ENCODE peak calls at places on chromosomes 16 and 17, in seven cellular contexts. B is K562, O is H1, X is SK-N-SH, R is HCT116, H is GM12878, F is HepG2. I is an unnamed sample.

GRCh38 chr16:73202176-73202729 is 154.3 kb upstream of the ZFHX3 start:
- DNase-seq in H (no peak), O (no peak), B (no peak), R (no peak), F (peak), X (no peak), I (no peak)

GRCh38 chr17:72702136-72702735 is 390.3 kb downstream of the SLC39A11 start:
- DNase-seq in F (peak), R (peak), O (no peak), X (no peak), B (peak), H (no peak), I (no peak)

GRCh38 chr17:2383628-2384167 is 17.2 kb downstream of the MNT start:
- DNase-seq in O (no peak), X (peak), B (no peak), R (no peak), H (no peak), F (no peak), I (no peak)

GRCh38 chr17:4573682-4574081 is 10.6 kb upstream of the SMTNL2 start:
- DNase-seq in F (no peak), H (no peak), B (no peak), O (no peak), R (no peak), X (no peak), I (no peak)

GRCh38 chr16:27238591-27238990 is 30.0 kb downstream of the NSMCE1 start:
- DNase-seq in F (no peak), O (no peak), R (no peak), B (no peak), X (no peak), H (no peak), I (no peak)

GRCh38 chr17:5832886-5833285 is 237.3 kb upstream of the WSCD1 start:
- DNase-seq in F (peak), O (no peak), X (no peak), R (peak), H (no peak), B (no peak), I (no peak)

GRCh38 chr16:14958323-14958600 is 16.6 kb upstream of the PDXDC1 start:
- DNase-seq in H (no peak), X (no peak), R (no peak), O (no peak), F (no peak), B (no peak), I (no peak)

GRCh38 chr16:789451-789850 is 1.0 kb downstream of the CHTF18 start:
- DNase-seq in F (no peak), X (no peak), O (no peak), B (no peak), R (no peak), H (no peak), I (no peak)

GRCh38 chr16:51755039-51755501 is 604.0 kb upstream of the SALL1 start:
- DNase-seq in X (no peak), O (no peak), H (no peak), B (no peak), R (no peak), F (no peak), I (no peak)

GRCh38 chr16:31488630-31489564 is 6.0 kb downstream of the SLC5A2 start:
- DNase-seq in B (no peak), H (no peak), O (no peak), R (no peak), F (no peak), X (no peak), I (no peak)

GRCh38 chr16:22379656-22380055 is 5.2 kb upstream of the CDR2 start:
- DNase-seq in R (no peak), F (no peak), B (no peak), X (no peak), H (no peak), O (no peak), I (no peak)

GRCh38 chr17:62064791-62065563 is at the start of gene MED13:
- DNase-seq in X (peak), F (peak), B (peak), R (no peak), H (no peak), O (no peak), I (peak)

GRCh38 chr17:82909322-82909904 is 69.6 kb upstream of the ZNF750 start:
- DNase-seq in O (no peak), X (no peak), R (no peak), B (no peak), F (no peak), H (no peak), I (no peak)

GRCh38 chr16:53837421-53837820 is 133.5 kb downstream of the FTO start:
- DNase-seq in F (no peak), O (no peak), X (no peak), H (no peak), B (no peak), R (no peak), I (no peak)

GRCh38 chr16:67919618-67920210 is 11.9 kb downstream of the CTRL start:
- DNase-seq in X (no peak), H (no peak), O (no peak), B (no peak), F (no peak), R (no peak), I (no peak)

GRCh38 chr17:76048025-76048605 is 21.0 kb upstream of the EVPL start:
- DNase-seq in B (no peak), H (no peak), X (no peak), F (no peak), R (no peak), O (no peak), I (no peak)

GRCh38 chr16:2838928-2839327 is 8.8 kb downstream of the ZG16B start:
- DNase-seq in H (no peak), R (no peak), B (peak), X (peak), F (peak), O (peak), I (peak)

GRCh38 chr17:76391200-76391715 is 6.8 kb downstream of the SPHK1 start:
- DNase-seq in X (no peak), B (no peak), H (no peak), F (no peak), R (no peak), O (no peak), I (no peak)

GRCh38 chr16:69555437-69555836 is 10.3 kb upstream of the NFAT5 start:
- DNase-seq in B (no peak), O (no peak), R (no peak), X (no peak), F (no peak), H (no peak), I (no peak)

GRCh38 chr17:15405016-15405415 is 62.4 kb downstream of the CDRT4 start:
- DNase-seq in X (no peak), B (no peak), F (no peak), R (no peak), O (no peak), H (no peak), I (no peak)

GRCh38 chr17:28744104-28744801 is 442 bp downstream of the TRAF4 start:
- DNase-seq in F (peak), R (no peak), O (no peak), X (peak), H (no peak), B (peak), I (peak)

GRCh38 chr16:23700509-23700908 is 12.5 kb downstream of the ERN2 start:
- DNase-seq in X (no peak), O (no peak), R (no peak), F (no peak), H (no peak), B (peak), I (no peak)

GRCh38 chr16:11619327-11619851 is 32.7 kb upstream of the LITAF start:
- DNase-seq in R (no peak), B (no peak), H (peak), X (no peak), F (no peak), O (no peak), I (peak)

GRCh38 chr16:10180771-10181163 is 1.5 kb downstream of the GRIN2A start:
- DNase-seq in F (peak), R (no peak), H (no peak), X (peak), O (peak), B (peak), I (peak)

GRCh38 chr17:61158372-61158771 is 241.3 kb upstream of the TBX2 start:
- DNase-seq in O (no peak), R (no peak), X (no peak), H (no peak), B (no peak), F (no peak), I (no peak)

DNA sequence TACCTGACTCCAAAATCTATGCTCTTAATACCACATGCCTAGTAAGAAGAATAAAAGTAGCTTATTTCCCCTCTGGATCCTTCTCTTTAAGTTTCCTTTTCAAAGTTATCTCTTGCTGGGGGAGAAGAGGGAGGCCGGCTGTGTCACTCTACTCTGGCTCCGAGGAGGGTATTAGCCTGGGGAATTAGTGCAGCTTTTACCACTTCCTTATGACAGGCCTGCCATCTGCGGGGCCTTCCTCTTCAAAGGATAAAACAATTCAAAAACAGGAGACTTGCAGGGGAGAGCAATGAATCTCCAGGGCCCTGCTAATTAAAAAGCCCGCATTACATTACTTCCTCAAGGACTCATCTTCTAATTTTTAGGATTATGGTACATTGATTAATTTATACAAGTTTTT is 190.9 kb upstream of the CDH5 start:
- DNase-seq in X (no peak), O (no peak), B (no peak), H (no peak), F (no peak), R (no peak), I (no peak)
- TF ChIP-seq JUND in X (no peak), O (no peak), B (no peak), H (no peak), F (no peak), R (no peak), I (no peak)

DNA sequence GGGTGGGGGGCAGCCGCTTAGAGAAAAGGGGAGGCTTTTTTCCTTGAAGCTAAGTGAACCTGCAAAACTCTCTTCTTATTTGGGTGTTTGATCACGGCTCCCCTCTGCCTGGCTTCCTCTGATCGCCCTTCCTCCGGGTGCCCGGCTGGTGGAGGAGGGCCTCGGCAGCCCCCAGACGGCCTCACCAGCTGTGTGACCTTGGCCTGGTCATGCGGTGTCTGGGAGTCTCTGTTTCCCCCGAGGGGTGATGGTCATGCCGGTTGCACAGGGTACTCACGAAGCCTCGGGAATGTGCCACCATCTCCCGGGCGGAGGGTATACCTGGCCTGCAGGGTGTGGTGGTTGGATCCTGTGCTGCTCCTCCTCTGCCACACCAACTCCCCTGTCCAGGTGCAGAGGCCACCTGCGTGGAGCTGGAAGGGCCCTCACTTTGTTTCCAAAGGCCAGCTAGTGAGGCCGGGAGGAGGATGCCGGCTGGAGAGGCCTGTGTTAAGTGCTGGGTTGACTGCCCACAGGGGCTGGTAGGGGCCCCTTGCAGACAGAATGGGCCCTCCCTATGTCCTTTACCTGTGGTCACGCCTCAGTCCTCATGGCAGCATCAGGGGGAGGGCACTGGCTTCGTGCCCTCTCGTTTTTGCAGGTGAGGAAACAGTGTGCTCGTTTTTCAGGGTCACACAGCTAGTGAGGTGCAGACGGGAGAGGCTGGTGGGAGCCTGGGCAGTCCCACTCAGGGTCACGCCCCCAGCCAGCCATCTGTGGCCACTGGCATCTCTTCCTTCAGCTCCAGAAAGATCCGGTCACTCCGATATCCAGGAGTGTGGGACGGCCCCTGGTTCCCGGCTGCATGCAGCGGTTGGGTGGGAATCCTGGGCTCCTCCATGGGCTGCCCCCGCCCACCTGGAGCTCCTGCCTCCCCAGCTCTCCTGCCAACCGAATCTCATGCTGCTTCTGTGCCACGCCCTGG is 148.5 kb upstream of the GSE1 start:
- DNase-seq in H (no peak), B (no peak), X (no peak), F (no peak), O (no peak), R (no peak), I (no peak)
- TF ChIP-seq JUND in H (no peak), B (no peak), X (no peak), F (no peak), O (no peak), R (no peak), I (no peak)

GRCh38 chr16:56301391-56301850 is 110.1 kb downstream of the GNAO1 start:
- DNase-seq in O (no peak), F (no peak), B (no peak), X (no peak), R (no peak), H (no peak), I (no peak)

GRCh38 chr16:56300901-56301351 is 109.6 kb downstream of the GNAO1 start:
- DNase-seq in B (no peak), X (no peak), F (no peak), R (no peak), O (no peak), H (no peak), I (no peak)

GRCh38 chr16:56303880-56304279 is 112.6 kb downstream of the GNAO1 start:
- DNase-seq in O (no peak), R (no peak), H (no peak), F (no peak), B (no peak), X (no peak), I (no peak)

GRCh38 chr16:56302506-56302905 is 111.2 kb downstream of the GNAO1 start:
- DNase-seq in B (no peak), F (no peak), X (no peak), O (no peak), H (no peak), R (no peak), I (no peak)

GRCh38 chr16:56303066-56303705 is 111.9 kb downstream of the GNAO1 start:
- DNase-seq in H (no peak), O (no peak), X (no peak), R (no peak), B (no peak), F (no peak), I (no peak)
- TF ChIP-seq JUND in H (no peak), O (no peak), X (no peak), R (no peak), B (no peak), F (no peak), I (no peak)

DNA sequence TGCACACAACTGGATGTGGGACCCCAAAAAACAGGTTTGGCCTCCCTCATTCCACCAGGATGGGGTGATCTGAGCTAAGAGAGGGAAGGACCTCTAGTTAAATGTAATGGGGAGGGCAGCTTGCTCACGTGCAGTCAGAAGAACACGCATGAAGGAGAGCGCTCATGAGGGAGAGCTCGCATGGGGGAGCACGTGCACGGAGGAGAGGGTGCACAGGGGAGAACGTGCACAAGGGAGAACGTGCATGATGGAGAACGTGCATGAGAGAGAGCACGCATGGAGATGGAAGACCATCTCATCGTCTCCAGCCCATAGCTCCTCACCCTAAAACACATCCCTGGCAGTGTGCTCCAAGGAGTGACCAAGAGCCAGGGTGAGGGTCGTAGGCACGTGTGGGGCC is 141.2 kb downstream of the RBFOX3 start:
- DNase-seq in X (no peak), H (no peak), B (no peak), R (no peak), F (no peak), O (no peak), I (no peak)
- TF ChIP-seq JUND in X (no peak), H (no peak), B (no peak), R (no peak), F (no peak), O (no peak), I (no peak)